ENCODE peak calls at places on chromosome 11, in four cellular contexts. K is dorsolateral prefrontal cortex, S is heart right ventricle, T is fibroblast of the aortic adventitia. N is an unnamed sample.

GRCh38 chr11:130247289-130247688 is 67.4 kb downstream of the ZBTB44 start:
- DNase-seq in K (no peak), S (no peak), T (no peak), N (no peak)

GRCh38 chr11:94400839-94401772 is at the start of gene GPR83:
- DNase-seq in K (peak), S (no peak), T (peak), N (no peak)

GRCh38 chr11:197741-198235 is 4.9 kb downstream of the SCGB1C1 start:
- DNase-seq in K (peak), S (no peak), T (no peak), N (no peak)

GRCh38 chr11:11635456-11635855 is 13.7 kb upstream of the GALNT18 start:
- DNase-seq in K (no peak), S (no peak), T (no peak), N (no peak)

GRCh38 chr11:58784995-58785394 is 53.3 kb upstream of the GLYAT start:
- DNase-seq in K (no peak), S (no peak), T (no peak), N (no peak)

GRCh38 chr11:128323381-128323780 is 264.0 kb downstream of the ETS1 start:
- DNase-seq in K (no peak), S (peak), T (peak), N (peak)

GRCh38 chr11:69155302-69156198 is at the start of gene SMIM38:
- DNase-seq in K (peak), S (no peak), T (no peak), N (no peak)

GRCh38 chr11:99080154-99080553 is 59.4 kb downstream of the CNTN5 start:
- DNase-seq in K (no peak), S (no peak), T (no peak), N (no peak)

GRCh38 chr11:64762916-64763803 is 3.4 kb upstream of the PYGM start:
- DNase-seq in K (no peak), S (no peak), T (peak), N (peak)

GRCh38 chr11:113446112-113446511 is 29.1 kb downstream of the DRD2 start:
- DNase-seq in K (no peak), S (no peak), T (no peak), N (peak)

GRCh38 chr11:86608251-86608799 is 64.1 kb downstream of the ME3 start:
- DNase-seq in K (peak), S (peak), T (peak), N (peak)

GRCh38 chr11:92828576-92828975 is 140.9 kb upstream of the MTNR1B start:
- DNase-seq in K (no peak), S (no peak), T (no peak), N (no peak)

GRCh38 chr11:107621090-107621489 is 30.1 kb downstream of the ELMOD1 start:
- DNase-seq in K (no peak), S (no peak), T (no peak), N (no peak)

GRCh38 chr11:66878554-66878953 is 21.7 kb downstream of the LRFN4 start:
- DNase-seq in K (no peak), S (no peak), T (no peak), N (peak)

GRCh38 chr11:72395993-72396392 is 38.3 kb downstream of the CLPB start:
- DNase-seq in K (peak), S (no peak), T (peak), N (no peak)

DNA sequence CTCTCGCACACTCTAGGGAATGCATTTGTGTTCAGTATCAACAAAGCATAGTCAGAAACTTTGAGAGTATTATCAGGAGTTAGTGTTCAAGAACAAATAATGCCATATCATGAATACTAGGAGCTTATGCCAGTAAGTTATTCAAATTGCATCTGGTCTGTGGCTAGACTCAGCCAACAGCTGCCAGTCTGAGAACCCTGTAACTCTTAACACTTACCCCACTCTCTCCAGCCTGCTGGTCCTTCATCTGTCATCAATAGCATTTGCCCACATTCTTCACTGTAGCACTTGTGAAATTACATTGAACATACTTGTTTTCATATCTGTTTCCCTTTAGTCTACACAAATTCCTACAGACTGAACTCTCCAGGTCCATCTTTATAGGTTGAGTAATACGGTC is 1157.5 kb upstream of the RAG2 start:
- DNase-seq in K (no peak), S (no peak), T (no peak), N (no peak)
- H3K4me3 ChIP-seq in K (no peak), S (no peak), T (no peak), N (no peak)

DNA sequence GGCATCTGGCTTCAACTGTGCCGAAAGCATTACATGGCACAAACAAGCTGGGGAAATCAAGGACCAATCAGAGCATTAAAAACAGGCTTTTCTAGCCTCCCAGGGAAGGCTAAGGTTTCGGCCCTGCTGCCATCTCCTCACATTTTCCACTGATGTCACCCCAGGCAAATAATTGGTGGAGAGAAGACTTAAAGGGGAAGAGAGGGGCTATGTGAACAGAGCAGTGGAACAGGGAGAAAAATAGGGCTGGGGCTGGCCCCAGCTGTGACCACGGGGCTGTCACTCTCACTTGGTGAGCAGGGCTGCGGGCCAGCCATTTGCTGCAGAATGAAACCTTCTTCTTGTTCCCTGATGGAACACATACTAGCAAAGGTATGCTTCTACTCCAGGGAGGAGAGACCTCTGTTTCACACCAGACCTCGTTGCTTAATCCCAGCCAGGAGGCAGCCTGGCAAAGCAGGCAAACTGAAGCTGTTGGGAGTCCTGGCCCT is 581.2 kb downstream of the SOX6 start:
- DNase-seq in K (no peak), S (peak), T (peak), N (no peak)
- H3K4me3 ChIP-seq in K (no peak), S (no peak), T (no peak), N (no peak)

DNA sequence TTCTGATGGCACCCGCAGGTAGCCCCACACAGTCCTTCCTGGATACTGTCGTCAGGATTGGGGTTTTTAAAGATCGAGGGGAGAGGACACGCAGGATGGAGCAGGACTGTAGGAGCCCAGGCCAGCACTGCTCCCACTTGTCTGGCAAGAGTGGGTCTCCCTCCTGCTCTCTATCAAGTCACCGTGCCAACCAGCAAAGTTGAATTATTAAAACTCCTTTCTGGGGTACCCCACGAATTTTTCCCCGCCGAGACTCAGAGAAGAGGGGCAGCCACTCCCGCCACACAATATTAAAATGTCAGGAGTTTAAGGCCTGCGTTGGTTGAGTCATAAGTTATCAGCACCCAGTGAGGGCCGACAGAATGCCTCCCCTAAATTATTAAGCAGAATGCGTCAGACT is 10.1 kb downstream of the LMO1 start:
- DNase-seq in K (no peak), S (no peak), T (no peak), N (no peak)
- H3K4me3 ChIP-seq in K (no peak), S (no peak), T (no peak), N (no peak)

GRCh38 chr11:33736148-33736809 is at the start of gene CD59:
- DNase-seq in K (peak), S (peak), T (peak), N (peak)
- H3K4me3 ChIP-seq in K (peak), S (peak), T (peak), N (peak)

DNA sequence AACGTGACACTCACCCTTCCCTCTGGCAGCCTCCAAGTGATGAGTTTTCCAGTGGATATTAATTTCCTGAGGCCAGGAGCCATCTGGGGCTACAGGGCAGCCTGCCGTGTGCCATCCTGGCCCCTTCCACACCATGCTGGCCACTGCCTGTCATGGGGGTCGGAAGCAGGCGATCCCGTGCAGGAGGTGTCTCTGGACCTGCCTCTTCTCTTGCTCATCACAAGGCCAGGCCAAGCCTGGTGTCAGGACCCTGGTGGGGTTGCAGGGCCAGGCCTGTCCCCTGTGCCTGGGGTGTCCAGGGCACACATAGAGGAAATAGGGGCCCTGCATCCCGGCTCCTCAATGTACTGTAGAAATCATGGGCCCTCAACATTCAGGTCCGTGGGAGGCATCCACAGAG is 3.6 kb downstream of the KRTAP5-3 start:
- DNase-seq in K (no peak), S (no peak), T (no peak), N (no peak)
- H3K4me3 ChIP-seq in K (no peak), S (no peak), T (no peak), N (no peak)

GRCh38 chr11:47257518-47258316 is at the start of gene NR1H3:
- DNase-seq in K (no peak), S (peak), T (peak), N (peak)

GRCh38 chr11:47258317-47258902 is 614 bp downstream of the NR1H3 start:
- DNase-seq in K (no peak), S (no peak), T (no peak), N (no peak)

GRCh38 chr11:47260366-47260765 is 2.6 kb downstream of the NR1H3 start:
- DNase-seq in K (no peak), S (no peak), T (no peak), N (no peak)

GRCh38 chr11:47261291-47261800 is 3.5 kb downstream of the NR1H3 start:
- DNase-seq in K (no peak), S (no peak), T (no peak), N (no peak)

DNA sequence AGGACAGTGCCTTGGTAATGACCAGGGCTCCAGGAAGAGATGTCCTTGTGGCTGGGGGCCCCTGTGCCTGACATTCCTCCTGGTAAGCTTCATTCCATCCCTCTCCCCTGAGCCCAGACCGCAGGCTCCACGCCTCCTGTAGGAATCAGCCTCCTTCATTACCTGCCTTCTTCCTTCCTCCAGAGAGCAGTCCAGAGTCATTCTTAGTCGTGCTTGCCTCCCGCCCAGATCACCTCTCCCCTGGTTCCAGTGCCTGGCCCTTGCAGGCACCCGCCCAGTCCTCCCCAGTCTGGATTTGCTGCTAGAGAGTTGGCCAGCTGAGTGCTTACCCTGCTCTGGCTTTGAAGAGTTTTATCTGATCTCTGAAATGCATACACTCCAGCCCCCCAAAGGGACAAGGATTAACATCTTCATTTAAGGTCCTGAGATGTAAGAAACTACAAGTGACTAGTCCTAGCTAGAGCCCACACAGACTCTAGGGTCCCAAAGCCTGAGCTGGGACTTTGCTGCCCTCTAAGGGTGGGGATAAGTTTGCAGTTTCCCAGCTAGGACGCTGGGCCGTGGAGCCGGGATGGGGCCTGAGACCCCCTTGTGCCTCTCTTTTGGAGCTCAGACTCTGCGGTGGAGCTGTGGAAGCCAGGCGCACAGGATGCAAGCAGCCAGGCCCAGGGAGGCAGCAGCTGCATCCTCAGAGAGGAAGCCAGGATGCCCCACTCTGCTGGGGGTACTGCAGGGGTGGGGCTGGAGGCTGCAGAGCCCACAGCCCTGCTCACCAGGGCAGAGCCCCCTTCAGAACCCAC is 1.6 kb downstream of the NR1H3 start:
- DNase-seq in K (no peak), S (peak), T (peak), N (peak)
- H3K4me3 ChIP-seq in K (no peak), S (peak), T (no peak), N (no peak)

N was measured in fibroblast of villous mesenchyme.